ENCODE peak calls at places on chromosomes 7 and 10, in seven cellular contexts. H is tibial nerve, R is heart right ventricle, U is kidney epithelial cell, J is kidney, K is activated B cell treated with CpG ODN at 0.5 μM for 24 hours, Z is AG04450. M is an unnamed sample.
A peak's percentile ranks its signal among the peaks of the same experiment; 100 is the strongest.

GRCh38 chr7:44093102-44093641 is 10.8 kb upstream of the POLM start:
- DNase-seq in H (no peak), R (no peak), U (no peak), J (peak; percentile 7), K (no peak), Z (no peak), M (no peak)

GRCh38 chr7:84188811-84189405 is 5.7 kb downstream of the SEMA3A start:
- DNase-seq in H (no peak), R (no peak), U (no peak), J (no peak), K (no peak), Z (no peak), M (no peak)

GRCh38 chr7:96697822-96698221 is 11.8 kb downstream of the SEM1 start:
- DNase-seq in H (no peak), R (no peak), U (no peak), J (no peak), K (no peak), Z (no peak), M (no peak)

GRCh38 chr7:41134242-41134872 is 568.5 kb downstream of the INHBA start:
- DNase-seq in H (no peak), R (no peak), U (peak; percentile 32), J (no peak), K (no peak), Z (no peak), M (no peak)

GRCh38 chr10:132987671-132988571 is 45.6 kb upstream of the CFAP46 start:
- DNase-seq in H (no peak), R (no peak), U (no peak), J (peak; percentile 71), K (no peak), Z (peak; percentile 74), M (no peak)

GRCh38 chr10:23096814-23097549 is 1.6 kb downstream of the MSRB2 start:
- DNase-seq in H (no peak), R (no peak), U (no peak), J (no peak), K (no peak), Z (peak; percentile 39), M (no peak)

GRCh38 chr7:24580283-24580946 is 7.2 kb downstream of the PALS2 start:
- DNase-seq in H (no peak), R (no peak), U (no peak), J (no peak), K (no peak), Z (no peak), M (no peak)

GRCh38 chr7:7569615-7570014 is 2.9 kb downstream of the MIOS start:
- DNase-seq in H (no peak), R (no peak), U (no peak), J (no peak), K (no peak), Z (no peak), M (no peak)

GRCh38 chr7:69768986-69769595 is 170.8 kb downstream of the AUTS2 start:
- DNase-seq in H (no peak), R (no peak), U (no peak), J (no peak), K (no peak), Z (no peak), M (no peak)

GRCh38 chr7:134013249-134013648 is 113.9 kb upstream of the LRGUK start:
- DNase-seq in H (no peak), R (no peak), U (no peak), J (no peak), K (no peak), Z (no peak), M (no peak)

GRCh38 chr10:114045738-114046458 is 2.2 kb downstream of the ADRB1 start:
- DNase-seq in H (no peak), R (no peak), U (no peak), J (no peak), K (no peak), Z (no peak), M (no peak)

GRCh38 chr7:92768501-92769360 is 67.6 kb downstream of the CDK6 start:
- DNase-seq in H (no peak), R (no peak), U (no peak), J (no peak), K (no peak), Z (no peak), M (no peak)

GRCh38 chr10:48480397-48481374 is 124.2 kb downstream of the ARHGAP22 start:
- DNase-seq in H (no peak), R (no peak), U (no peak), J (no peak), K (no peak), Z (no peak), M (no peak)

GRCh38 chr7:25852249-25852994 is 299.6 kb upstream of the NFE2L3 start:
- DNase-seq in H (peak; percentile 30), R (peak; percentile 36), U (no peak), J (peak; percentile 88), K (no peak), Z (no peak), M (no peak)

GRCh38 chr10:98349508-98349922 is 65.5 kb downstream of the PYROXD2 start:
- DNase-seq in H (peak; percentile 28), R (peak; percentile 44), U (peak; percentile 19), J (peak; percentile 78), K (no peak), Z (peak; percentile 97), M (no peak)

GRCh38 chr10:93319855-93320254 is 162.3 kb downstream of the MYOF start:
- DNase-seq in H (no peak), R (no peak), U (no peak), J (no peak), K (no peak), Z (no peak), M (no peak)

GRCh38 chr10:9081253-9081652 is 1026.8 kb downstream of the GATA3 start:
- DNase-seq in H (no peak), R (no peak), U (no peak), J (no peak), K (no peak), Z (no peak), M (no peak)

GRCh38 chr10:9076066-9076465 is 1021.6 kb downstream of the GATA3 start:
- DNase-seq in H (no peak), R (no peak), U (no peak), J (no peak), K (no peak), Z (no peak), M (no peak)

GRCh38 chr10:9075420-9075819 is 1020.9 kb downstream of the GATA3 start:
- DNase-seq in H (no peak), R (no peak), U (no peak), J (no peak), K (no peak), Z (no peak), M (no peak)
- TF ChIP-seq CTCF in H (no peak), R (no peak), U (no peak), J (no peak), K (no peak), Z (no peak), M (no peak)

GRCh38 chr7:150766334-150766709 is 29.1 kb downstream of the GIMAP5 start:
- DNase-seq in H (no peak), R (no peak), U (no peak), J (no peak), K (no peak), Z (no peak), M (no peak)

DNA sequence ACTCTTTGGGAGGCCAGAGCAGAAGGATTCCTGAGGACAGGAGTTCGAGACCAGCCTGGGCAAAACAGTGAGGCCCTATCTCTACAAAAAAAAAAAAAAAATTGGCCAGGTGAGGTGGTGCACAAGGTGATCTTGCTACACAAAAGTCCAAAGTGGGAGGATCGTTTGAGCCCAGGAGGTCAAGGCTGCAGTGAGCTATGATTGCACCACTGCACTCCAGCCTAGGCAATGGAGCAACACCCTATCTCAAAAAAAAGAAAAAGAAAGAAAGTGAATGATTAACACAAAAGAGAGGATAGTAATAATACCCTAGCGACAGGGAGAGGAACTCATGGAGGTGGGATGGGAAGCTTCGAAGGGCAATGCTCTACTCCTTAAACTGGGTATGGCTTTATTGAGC is 30.4 kb downstream of the TMEM176B start:
- DNase-seq in H (no peak), R (no peak), U (no peak), J (no peak), K (no peak), Z (no peak), M (no peak)
- TF ChIP-seq CTCF in H (no peak), R (no peak), U (no peak), J (no peak), K (no peak), Z (no peak), M (no peak)

DNA sequence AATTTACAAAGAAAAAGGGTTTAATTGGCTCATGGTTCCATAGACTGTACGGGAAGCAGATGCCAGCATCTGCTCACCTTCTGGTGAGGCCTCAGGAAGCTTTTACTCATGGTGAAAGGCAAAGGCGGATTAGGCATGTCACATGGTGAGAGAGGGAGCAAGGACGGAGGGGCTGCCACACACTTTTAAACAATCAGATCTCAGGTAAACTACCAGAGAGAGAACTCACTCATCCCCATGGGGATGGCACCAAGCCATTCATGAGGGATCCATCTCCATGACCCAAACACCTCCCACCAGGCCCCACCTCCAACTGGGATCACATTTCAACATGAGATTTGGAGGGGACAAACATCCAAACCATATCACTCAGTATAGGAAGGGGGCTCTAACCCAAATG is 183.9 kb downstream of the COBL start:
- DNase-seq in H (no peak), R (no peak), U (no peak), J (no peak), K (no peak), Z (no peak), M (no peak)
- TF ChIP-seq CTCF in H (no peak), R (no peak), U (no peak), J (no peak), K (no peak), Z (no peak), M (no peak)

DNA sequence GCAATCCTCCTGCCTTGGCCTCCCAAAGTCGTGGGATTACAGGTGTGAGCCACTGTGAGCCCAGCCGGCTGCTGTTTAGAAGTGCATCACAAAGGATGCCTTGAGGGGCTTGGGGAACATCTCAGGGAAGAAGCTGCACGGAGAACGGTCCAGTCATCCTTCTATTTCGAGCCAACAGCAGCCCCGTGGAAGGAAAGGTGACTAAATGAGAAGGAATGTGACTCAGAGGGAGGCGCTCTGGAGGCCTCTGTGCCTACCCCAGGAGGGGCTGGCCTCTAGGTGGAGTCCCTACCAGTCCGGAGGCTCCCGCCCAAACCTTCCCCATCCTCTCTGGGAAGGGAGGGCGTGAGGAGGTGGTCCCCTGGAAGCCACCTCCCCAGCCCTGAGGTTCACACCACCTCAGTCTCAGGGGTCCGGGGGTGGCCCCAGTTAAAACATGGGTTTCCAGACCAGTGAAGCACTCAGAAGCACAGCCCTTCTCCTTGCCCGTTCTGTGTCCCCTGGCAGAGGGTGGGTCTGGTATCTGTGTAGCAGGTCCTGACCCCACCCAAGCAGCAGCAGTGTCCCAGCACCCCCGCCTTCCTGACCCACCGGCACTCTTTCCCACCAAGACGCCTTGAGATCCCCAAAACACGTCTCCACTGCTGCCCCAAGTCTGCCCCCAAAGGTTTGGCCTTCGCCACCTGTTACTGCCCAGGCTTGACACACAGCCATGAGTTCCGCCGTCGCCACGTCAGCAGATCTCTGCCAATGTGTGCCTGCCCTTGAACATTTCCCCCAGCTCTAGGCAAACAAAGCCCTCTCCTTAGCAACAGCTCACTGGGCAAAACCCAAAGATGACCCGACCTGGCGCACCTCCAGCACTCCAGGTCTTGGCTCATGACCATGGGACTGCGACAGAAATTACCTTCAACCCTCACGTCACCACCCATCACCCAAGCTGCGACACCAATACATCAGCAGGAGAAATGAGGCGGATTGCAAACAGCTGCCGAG is 75.9 kb downstream of the CTBP2 start:
- DNase-seq in H (no peak), R (peak; percentile 84), U (no peak), J (peak; percentile 92), K (no peak), Z (peak; percentile 78), M (no peak)
- TF ChIP-seq CTCF in H (no peak), R (peak; percentile 22), U (peak; percentile 42), J (no peak), K (no peak), Z (peak; percentile 26), M (no peak)

GRCh38 chr7:156650042-156650441 is 9.5 kb downstream of the RNF32 start:
- DNase-seq in H (no peak), R (no peak), U (no peak), J (no peak), K (no peak), Z (no peak), M (no peak)
- TF ChIP-seq CTCF in H (no peak), R (no peak), U (peak; percentile 59), J (peak; percentile 35), K (no peak), Z (peak; percentile 39), M (no peak)

M was measured in omental fat pad.